ENCODE peak calls at places on chromosomes 11 and 22, in five cellular contexts. O is heart left ventricle, U is HFF-Myc, K is bronchial epithelial cell, L is psoas muscle. S is an unnamed sample.

GRCh38 chr11:8361664-8362210 is 98.1 kb upstream of the LMO1 start:
- DNase-seq in O (no peak), U (no peak), K (no peak), L (no peak), S (no peak)

GRCh38 chr11:131195801-131196517 is 174.5 kb upstream of the NTM start:
- DNase-seq in O (peak), U (peak), K (peak), L (peak), S (peak)

GRCh38 chr11:47533690-47534135 is 19.2 kb downstream of the CELF1 start:
- DNase-seq in O (no peak), U (no peak), K (no peak), L (no peak), S (no peak)

GRCh38 chr11:64856382-64857227 is 12.2 kb upstream of the CDC42BPG start:
- DNase-seq in O (no peak), U (no peak), K (peak), L (peak), S (peak)

GRCh38 chr11:84089072-84090057 is 803.2 kb upstream of the CCDC90B start:
- DNase-seq in O (no peak), U (no peak), K (no peak), L (no peak), S (no peak)

GRCh38 chr11:8381871-8382396 is 118.3 kb upstream of the LMO1 start:
- DNase-seq in O (no peak), U (no peak), K (no peak), L (no peak), S (no peak)

GRCh38 chr22:43346521-43346929 is 3.4 kb upstream of the SCUBE1 start:
- DNase-seq in O (peak), U (no peak), K (peak), L (peak), S (peak)

GRCh38 chr22:47046411-47047065 is 284.1 kb downstream of the TBC1D22A start:
- DNase-seq in O (no peak), U (no peak), K (no peak), L (peak), S (no peak)

GRCh38 chr22:37546436-37547248 is 13.6 kb upstream of the CDC42EP1 start:
- DNase-seq in O (peak), U (no peak), K (no peak), L (peak), S (peak)

GRCh38 chr11:19587979-19588378 is 124.7 kb upstream of the NAV2 start:
- DNase-seq in O (no peak), U (no peak), K (no peak), L (no peak), S (no peak)

GRCh38 chr22:40789131-40789530 is 30.0 kb downstream of the SLC25A17 start:
- DNase-seq in O (no peak), U (no peak), K (no peak), L (no peak), S (no peak)

DNA sequence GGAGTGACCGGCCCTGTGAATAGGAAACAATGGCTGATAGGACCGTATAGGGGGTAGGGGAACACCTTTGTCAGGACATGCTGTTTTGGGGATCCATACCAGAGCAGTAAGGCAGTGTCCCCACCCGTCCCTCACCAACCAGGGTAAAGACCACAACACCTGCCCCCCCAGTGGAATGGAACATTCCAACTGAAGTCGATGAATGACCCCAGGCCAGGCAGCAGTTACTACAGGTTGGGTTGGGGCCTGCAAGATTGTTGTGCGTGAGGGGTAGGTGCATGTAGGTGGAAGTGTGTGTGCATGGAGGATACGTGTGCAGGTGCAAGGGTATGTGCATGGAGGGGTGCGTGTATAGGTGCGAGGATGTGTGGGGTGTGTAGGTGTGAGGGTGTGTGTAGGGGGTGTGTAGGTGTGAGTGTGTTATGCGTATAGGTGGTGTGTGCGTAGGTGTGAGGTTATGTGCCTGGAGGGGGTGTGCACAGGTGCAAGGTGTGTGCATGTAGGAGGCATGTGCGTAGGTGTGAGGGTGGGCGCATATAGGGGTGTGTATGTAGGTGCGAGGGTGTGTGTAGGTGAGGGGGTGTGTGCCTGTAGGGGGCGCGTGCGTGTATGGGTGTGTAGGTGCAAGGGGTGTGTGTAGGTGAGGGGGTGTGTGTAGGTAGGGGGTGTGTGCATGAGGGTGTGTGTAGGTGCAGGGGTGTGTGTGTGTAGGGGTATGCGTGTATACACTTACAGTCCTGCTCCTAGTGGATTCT is 32.9 kb downstream of the PISD start:
- DNase-seq in O (no peak), U (no peak), K (no peak), L (no peak), S (no peak)
- TF ChIP-seq CTCF in O (no peak), U (peak), K (peak), L (no peak), S (no peak)

GRCh38 chr11:59602432-59602831 is 13.1 kb downstream of the OSBP start:
- DNase-seq in O (no peak), U (no peak), K (no peak), L (no peak), S (no peak)

GRCh38 chr11:59611570-59612565 is 3.7 kb downstream of the OSBP start:
- DNase-seq in O (no peak), U (no peak), K (no peak), L (no peak), S (no peak)

GRCh38 chr11:59610289-59610688 is 5.3 kb downstream of the OSBP start:
- DNase-seq in O (no peak), U (no peak), K (no peak), L (no peak), S (no peak)

DNA sequence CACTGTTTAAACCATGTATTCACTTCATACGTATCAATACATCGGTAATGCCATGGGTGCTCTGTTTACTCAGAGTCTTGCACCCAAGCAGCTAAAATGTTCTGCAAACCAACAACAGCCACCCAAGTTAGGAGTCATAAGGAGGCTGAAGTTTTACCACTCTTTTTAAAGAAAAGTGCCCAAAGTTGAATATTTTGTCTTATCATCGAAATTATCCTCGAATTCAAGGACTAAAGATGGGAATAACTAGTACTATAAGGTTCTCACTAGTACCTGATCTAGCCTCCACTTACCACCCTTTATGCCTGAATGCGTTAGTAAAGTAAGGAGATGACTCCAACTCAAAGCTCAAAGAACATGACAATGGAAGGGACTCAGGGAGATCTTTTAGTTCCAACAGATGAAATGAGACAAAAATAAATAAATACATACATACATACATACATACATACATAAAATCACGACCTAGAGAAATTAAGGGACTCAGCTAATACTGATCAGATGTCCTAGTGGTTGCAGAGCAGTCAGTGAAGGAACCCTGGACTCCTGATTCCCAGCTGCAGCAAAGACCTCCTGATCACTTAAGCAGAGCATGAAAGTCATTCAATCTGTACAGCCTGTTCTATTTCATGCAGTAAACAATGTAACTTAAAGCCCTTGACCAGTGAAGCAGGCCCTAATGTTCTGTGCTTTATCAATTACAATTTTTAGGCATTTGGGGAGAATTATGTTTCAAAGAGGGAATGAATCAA is 7.7 kb downstream of the OSBP start:
- DNase-seq in O (no peak), U (no peak), K (no peak), L (no peak), S (no peak)
- TF ChIP-seq CTCF in O (no peak), U (no peak), K (no peak), L (no peak), S (no peak)

GRCh38 chr11:71364806-71365205 is 83.4 kb downstream of the DHCR7 start:
- DNase-seq in O (no peak), U (no peak), K (no peak), L (no peak), S (no peak)
- TF ChIP-seq CTCF in O (no peak), U (no peak), K (no peak), L (no peak), S (no peak)

GRCh38 chr11:68763926-68764657 is 12.8 kb upstream of the TESMIN start:
- DNase-seq in O (no peak), U (no peak), K (no peak), L (no peak), S (no peak)
- TF ChIP-seq CTCF in O (no peak), U (no peak), K (peak), L (peak), S (no peak)